ENCODE peak calls at places on chromosomes 5 and 9, in eight cellular contexts. T is A172; I is CD8-positive, alpha-beta T cell; O is activated CD4-positive, alpha-beta T cell treated with anti-CD3 and anti-CD28 coated beads for 24 hours; F is Right ventricle myocardium superior; G is neural crest cell; E is colonic mucosa; D is sciatic nerve. V is an unnamed sample.

GRCh38 chr5:139686919-139687421 is 38.8 kb downstream of the CXXC5 start:
- DNase-seq in T (no peak), I (no peak), O (no peak), F (no peak), G (no peak), E (no peak), D (no peak), V (no peak)

GRCh38 chr5:78417026-78417425 is 56.6 kb downstream of the SCAMP1 start:
- DNase-seq in T (no peak), I (no peak), O (no peak), F (no peak), G (no peak), E (no peak), D (no peak), V (no peak)

GRCh38 chr9:78278177-78278777 is 18.6 kb upstream of the PSAT1 start:
- DNase-seq in T (no peak), I (no peak), O (no peak), F (no peak), G (no peak), E (no peak), D (no peak), V (no peak)

GRCh38 chr5:172410839-172411238 is 43.5 kb downstream of the SH3PXD2B start:
- DNase-seq in T (no peak), I (no peak), O (no peak), F (no peak), G (no peak), E (no peak), D (no peak), V (no peak)

GRCh38 chr9:118689280-118689679 is 680.0 kb downstream of the BRINP1 start:
- DNase-seq in T (no peak), I (no peak), O (no peak), F (no peak), G (no peak), E (no peak), D (no peak), V (no peak)

GRCh38 chr9:83999141-83999918 is 18.7 kb downstream of the RMI1 start:
- DNase-seq in T (no peak), I (no peak), O (no peak), F (no peak), G (no peak), E (no peak), D (no peak), V (no peak)

GRCh38 chr9:97873877-97874276 is 20.9 kb downstream of the FOXE1 start:
- DNase-seq in T (peak; percentile 79), I (no peak), O (no peak), F (no peak), G (no peak), E (no peak), D (no peak), V (no peak)

GRCh38 chr5:96431376-96432244 is 1.4 kb downstream of the PCSK1 start:
- DNase-seq in T (no peak), I (no peak), O (no peak), F (no peak), G (no peak), E (no peak), D (no peak), V (no peak)

GRCh38 chr9:87781331-87781730 is 55.4 kb downstream of the CTSL start:
- DNase-seq in T (no peak), I (no peak), O (no peak), F (no peak), G (no peak), E (no peak), D (no peak), V (no peak)

GRCh38 chr5:14405267-14405666 is 176.3 kb upstream of the OTULINL start:
- DNase-seq in T (peak; percentile 82), I (no peak), O (no peak), F (no peak), G (no peak), E (peak; percentile 47), D (no peak), V (no peak)

V was measured in NCI-H1048.